ENCODE peak calls at places on chromosomes 12 and 14, in four cellular contexts. One of them, this sample, is unnamed.

GRCh38 chr14:63542231-63542999 is 762 bp downstream of the PPP2R5E start:
- DNase-seq in GM23338: peak; percentile 67
- DNase-seq in cardiac muscle cell: peak; percentile 46
- DNase-seq in CD4-positive, alpha-beta memory T cell: no peak
- DNase-seq in this sample: peak; percentile 74

GRCh38 chr12:94596596-94596995 is 53.8 kb downstream of the TMCC3 start:
- DNase-seq in cardiac muscle cell: no peak
- DNase-seq in CD4-positive, alpha-beta memory T cell: no peak
- DNase-seq in GM23338: no peak
- DNase-seq in this sample: no peak

GRCh38 chr14:77051101-77051500 is 22.6 kb upstream of the IRF2BPL start:
- DNase-seq in cardiac muscle cell: no peak
- DNase-seq in CD4-positive, alpha-beta memory T cell: no peak
- DNase-seq in GM23338: no peak
- DNase-seq in this sample: no peak

GRCh38 chr14:97655169-97655948 is 858.2 kb downstream of the VRK1 start:
- DNase-seq in CD4-positive, alpha-beta memory T cell: no peak
- DNase-seq in cardiac muscle cell: no peak
- DNase-seq in GM23338: peak; percentile 67
- DNase-seq in this sample: no peak

GRCh38 chr12:64824130-64824499 is 332 bp upstream of the TBC1D30 start:
- DNase-seq in CD4-positive, alpha-beta memory T cell: no peak
- DNase-seq in GM23338: peak; percentile 48
- DNase-seq in cardiac muscle cell: no peak
- DNase-seq in this sample: no peak

GRCh38 chr14:71021347-71022014 is 114.2 kb downstream of the PCNX1 start:
- DNase-seq in cardiac muscle cell: no peak
- DNase-seq in GM23338: no peak
- DNase-seq in CD4-positive, alpha-beta memory T cell: no peak
- DNase-seq in this sample: no peak

GRCh38 chr12:67452119-67452805 is 183.1 kb downstream of the CAND1 start:
- DNase-seq in cardiac muscle cell: no peak
- DNase-seq in CD4-positive, alpha-beta memory T cell: no peak
- DNase-seq in GM23338: no peak
- DNase-seq in this sample: no peak

GRCh38 chr12:62562892-62563291 is 96.3 kb downstream of the MON2 start:
- DNase-seq in cardiac muscle cell: no peak
- DNase-seq in GM23338: no peak
- DNase-seq in CD4-positive, alpha-beta memory T cell: no peak
- DNase-seq in this sample: no peak

GRCh38 chr12:92356405-92356804 is 210.8 kb upstream of the BTG1 start:
- DNase-seq in cardiac muscle cell: no peak
- DNase-seq in CD4-positive, alpha-beta memory T cell: no peak
- DNase-seq in GM23338: no peak
- DNase-seq in this sample: no peak

GRCh38 chr12:75990189-75990912 is 41.2 kb downstream of the PHLDA1 start:
- DNase-seq in CD4-positive, alpha-beta memory T cell: no peak
- DNase-seq in GM23338: no peak
- DNase-seq in cardiac muscle cell: no peak
- DNase-seq in this sample: no peak

GRCh38 chr12:85759217-85759616 is 77.0 kb downstream of the RASSF9 start:
- DNase-seq in GM23338: no peak
- DNase-seq in CD4-positive, alpha-beta memory T cell: no peak
- DNase-seq in cardiac muscle cell: no peak
- DNase-seq in this sample: no peak

GRCh38 chr12:108939594-108939993 is 59.7 kb downstream of the DAO start:
- DNase-seq in cardiac muscle cell: peak; percentile 54
- DNase-seq in GM23338: peak; percentile 69
- DNase-seq in CD4-positive, alpha-beta memory T cell: peak; percentile 17
- DNase-seq in this sample: peak; percentile 15

GRCh38 chr12:130700492-130701401 is 15.4 kb downstream of the RIMBP2 start:
- DNase-seq in cardiac muscle cell: no peak
- DNase-seq in GM23338: no peak
- DNase-seq in CD4-positive, alpha-beta memory T cell: no peak
- DNase-seq in this sample: peak; percentile 9

GRCh38 chr14:56587701-56588100 is 8.1 kb downstream of the TMEM260 start:
- DNase-seq in cardiac muscle cell: no peak
- DNase-seq in GM23338: no peak
- DNase-seq in CD4-positive, alpha-beta memory T cell: no peak
- DNase-seq in this sample: no peak

GRCh38 chr12:93960521-93960920 is 187.9 kb upstream of the PLXNC1 start:
- DNase-seq in GM23338: no peak
- DNase-seq in cardiac muscle cell: no peak
- DNase-seq in CD4-positive, alpha-beta memory T cell: no peak
- DNase-seq in this sample: no peak

GRCh38 chr12:80954857-80955520 is 17.3 kb upstream of the LIN7A start:
- DNase-seq in cardiac muscle cell: peak; percentile 22
- DNase-seq in GM23338: peak; percentile 24
- DNase-seq in CD4-positive, alpha-beta memory T cell: no peak
- DNase-seq in this sample: no peak

GRCh38 chr12:91604897-91605296 is 422.3 kb upstream of the DCN start:
- DNase-seq in CD4-positive, alpha-beta memory T cell: no peak
- DNase-seq in cardiac muscle cell: no peak
- DNase-seq in GM23338: no peak
- DNase-seq in this sample: no peak

GRCh38 chr12:779745-780734 is 27.7 kb downstream of the WNK1 start:
- DNase-seq in CD4-positive, alpha-beta memory T cell: no peak
- DNase-seq in GM23338: no peak
- DNase-seq in cardiac muscle cell: peak; percentile 10
- DNase-seq in this sample: no peak

GRCh38 chr14:93303659-93304058 is 29.2 kb downstream of the BTBD7 start:
- DNase-seq in cardiac muscle cell: no peak
- DNase-seq in CD4-positive, alpha-beta memory T cell: no peak
- DNase-seq in GM23338: no peak
- DNase-seq in this sample: peak; percentile 87

GRCh38 chr12:116133609-116134214 is 143.8 kb downstream of the MED13L start:
- DNase-seq in CD4-positive, alpha-beta memory T cell: no peak
- DNase-seq in GM23338: no peak
- DNase-seq in cardiac muscle cell: no peak
- DNase-seq in this sample: no peak

GRCh38 chr14:21668377-21668776 is 5.2 kb downstream of the OR4E1 start:
- DNase-seq in CD4-positive, alpha-beta memory T cell: no peak
- DNase-seq in GM23338: no peak
- DNase-seq in cardiac muscle cell: no peak
- DNase-seq in this sample: no peak

GRCh38 chr12:17640615-17641014 is 449.4 kb downstream of the RERGL start:
- DNase-seq in GM23338: no peak
- DNase-seq in cardiac muscle cell: no peak
- DNase-seq in CD4-positive, alpha-beta memory T cell: no peak
- DNase-seq in this sample: no peak

GRCh38 chr14:91417134-91417982 is at the start of gene CCDC88C:
- DNase-seq in cardiac muscle cell: peak; percentile 61
- DNase-seq in GM23338: peak; percentile 71
- DNase-seq in CD4-positive, alpha-beta memory T cell: peak; percentile 86
- DNase-seq in this sample: peak; percentile 72

GRCh38 chr14:73289729-73290128 is 52.4 kb downstream of the PAPLN start:
- DNase-seq in CD4-positive, alpha-beta memory T cell: no peak
- DNase-seq in cardiac muscle cell: no peak
- DNase-seq in GM23338: peak; percentile 41
- DNase-seq in this sample: no peak

GRCh38 chr14:27958757-27959156 is 807.8 kb upstream of the FOXG1 start:
- DNase-seq in cardiac muscle cell: no peak
- DNase-seq in GM23338: no peak
- DNase-seq in CD4-positive, alpha-beta memory T cell: no peak
- DNase-seq in this sample: no peak

GRCh38 chr14:37340353-37340752 is 142.6 kb downstream of the MIPOL1 start:
- DNase-seq in GM23338: peak; percentile 20
- DNase-seq in cardiac muscle cell: no peak
- DNase-seq in CD4-positive, alpha-beta memory T cell: no peak
- DNase-seq in this sample: no peak

GRCh38 chr14:73381379-73382013 is 76.8 kb downstream of the NUMB start:
- DNase-seq in CD4-positive, alpha-beta memory T cell: no peak
- DNase-seq in cardiac muscle cell: no peak
- DNase-seq in GM23338: no peak
- DNase-seq in this sample: no peak

GRCh38 chr14:73771848-73772705 is 57.9 kb upstream of the PNMA1 start:
- DNase-seq in CD4-positive, alpha-beta memory T cell: peak; percentile 60
- DNase-seq in GM23338: peak; percentile 79
- DNase-seq in cardiac muscle cell: peak; percentile 65
- DNase-seq in this sample: peak; percentile 66

GRCh38 chr12:109761631-109761950 is 48.0 kb downstream of the FAM222A start:
- DNase-seq in CD4-positive, alpha-beta memory T cell: no peak
- DNase-seq in cardiac muscle cell: no peak
- DNase-seq in GM23338: no peak
- DNase-seq in this sample: no peak

GRCh38 chr12:14885718-14886201 is at the start of gene MGP:
- DNase-seq in GM23338: no peak
- DNase-seq in CD4-positive, alpha-beta memory T cell: no peak
- DNase-seq in cardiac muscle cell: no peak
- DNase-seq in this sample: no peak

GRCh38 chr14:50044040-50044651 is 72.2 kb downstream of the VCPKMT start:
- DNase-seq in cardiac muscle cell: no peak
- DNase-seq in CD4-positive, alpha-beta memory T cell: peak; percentile 48
- DNase-seq in GM23338: no peak
- DNase-seq in this sample: no peak
- H3K27ac ChIP-seq in cardiac muscle cell: no peak overlapping the region
- H3K27ac ChIP-seq in CD4-positive, alpha-beta memory T cell: peak overlapping the region; percentile 57
- H3K27ac ChIP-seq in GM23338: no peak overlapping the region
- H3K27ac ChIP-seq in this sample: no peak overlapping the region

GRCh38 chr14:100100032-100100405 is 34.8 kb downstream of the EVL start:
- DNase-seq in CD4-positive, alpha-beta memory T cell: no peak
- DNase-seq in cardiac muscle cell: no peak
- DNase-seq in GM23338: no peak
- DNase-seq in this sample: no peak
- H3K4me3 ChIP-seq in CD4-positive, alpha-beta memory T cell: no peak overlapping the region
- H3K4me3 ChIP-seq in cardiac muscle cell: no peak overlapping the region
- H3K4me3 ChIP-seq in GM23338: no peak overlapping the region
- H3K4me3 ChIP-seq in this sample: no peak overlapping the region

GRCh38 chr14:74964787-74965769 is 9.7 kb upstream of the PGF start:
- DNase-seq in GM23338: no peak
- DNase-seq in CD4-positive, alpha-beta memory T cell: no peak
- DNase-seq in cardiac muscle cell: no peak
- DNase-seq in this sample: no peak
- H3K27ac ChIP-seq in GM23338: no peak overlapping the region
- H3K27ac ChIP-seq in CD4-positive, alpha-beta memory T cell: no peak overlapping the region
- H3K27ac ChIP-seq in cardiac muscle cell: no peak overlapping the region
- H3K27ac ChIP-seq in this sample: no peak overlapping the region

GRCh38 chr14:85762523-85762922 is 232.6 kb downstream of the FLRT2 start:
- DNase-seq in cardiac muscle cell: no peak
- DNase-seq in CD4-positive, alpha-beta memory T cell: no peak
- DNase-seq in GM23338: no peak
- DNase-seq in this sample: no peak

GRCh38 chr14:85764809-85765208 is 234.9 kb downstream of the FLRT2 start:
- DNase-seq in cardiac muscle cell: no peak
- DNase-seq in CD4-positive, alpha-beta memory T cell: no peak
- DNase-seq in GM23338: no peak
- DNase-seq in this sample: no peak

DNA sequence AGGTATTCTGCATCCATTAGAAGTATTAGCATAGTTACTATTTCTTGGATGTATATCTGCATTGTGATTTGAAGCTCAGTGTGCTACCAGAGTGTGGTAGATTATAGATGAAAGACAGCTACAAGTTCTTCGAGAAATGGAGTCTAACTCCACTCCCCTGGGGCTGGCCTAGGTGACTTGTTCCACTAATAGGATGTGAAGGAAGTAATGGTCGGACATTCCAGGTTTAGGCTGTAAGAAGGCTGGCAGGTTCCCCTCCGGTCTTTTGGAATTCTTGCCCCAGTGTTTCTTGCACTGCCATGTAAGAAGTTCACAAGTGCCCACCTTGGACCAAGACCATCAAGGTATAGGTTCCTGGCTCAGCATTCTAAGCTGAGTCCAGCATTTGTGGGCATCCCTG is 236.4 kb downstream of the FLRT2 start:
- DNase-seq in GM23338: no peak
- DNase-seq in cardiac muscle cell: no peak
- DNase-seq in CD4-positive, alpha-beta memory T cell: no peak
- DNase-seq in this sample: no peak
- H3K4me3 ChIP-seq in GM23338: no peak overlapping the region
- H3K4me3 ChIP-seq in cardiac muscle cell: no peak overlapping the region
- H3K4me3 ChIP-seq in CD4-positive, alpha-beta memory T cell: no peak overlapping the region
- H3K4me3 ChIP-seq in this sample: no peak overlapping the region

DNA sequence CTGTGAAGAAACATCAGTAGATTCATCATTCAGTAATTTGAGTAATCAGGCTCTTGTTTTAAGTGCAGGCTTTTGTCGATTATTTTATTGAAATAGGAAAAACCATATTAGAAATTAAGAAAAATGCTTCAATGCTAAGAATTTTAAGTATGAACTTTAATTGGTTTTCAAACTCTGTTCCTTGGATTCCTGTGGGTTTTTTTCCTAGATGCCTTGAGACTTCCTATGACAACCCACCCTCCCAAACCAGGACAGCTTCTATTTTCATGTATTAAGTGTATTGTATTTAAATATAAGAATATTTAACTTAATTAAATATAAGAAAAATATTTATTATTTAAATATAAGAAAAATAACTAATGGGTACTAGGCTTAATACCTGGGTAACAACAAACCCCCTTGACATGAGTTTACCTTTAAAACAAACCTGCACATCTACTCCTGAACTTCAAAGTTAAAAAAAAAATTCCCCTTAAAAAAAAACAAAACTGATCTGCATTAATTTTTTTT is 3.0 kb downstream of the ARHGAP5 start:
- DNase-seq in CD4-positive, alpha-beta memory T cell: no peak
- DNase-seq in GM23338: no peak
- DNase-seq in cardiac muscle cell: no peak
- DNase-seq in this sample: no peak
- H3K27ac ChIP-seq in CD4-positive, alpha-beta memory T cell: no peak overlapping the region
- H3K27ac ChIP-seq in GM23338: no peak overlapping the region
- H3K27ac ChIP-seq in cardiac muscle cell: no peak overlapping the region
- H3K27ac ChIP-seq in this sample: no peak overlapping the region

GRCh38 chr12:21940972-21941521 is at the start of gene ABCC9:
- DNase-seq in GM23338: peak; percentile 63
- DNase-seq in CD4-positive, alpha-beta memory T cell: peak; percentile 4
- DNase-seq in cardiac muscle cell: peak; percentile 60
- DNase-seq in this sample: peak; percentile 62
- H3K4me3 ChIP-seq in GM23338: peak within 1 kb of the TSS; percentile 70
- H3K4me3 ChIP-seq in CD4-positive, alpha-beta memory T cell: no peak within 1 kb of the TSS
- H3K4me3 ChIP-seq in cardiac muscle cell: peak within 1 kb of the TSS; percentile 43
- H3K4me3 ChIP-seq in this sample: peak within 1 kb of the TSS; percentile 61

GRCh38 chr14:30763891-30764290 is 110.5 kb upstream of the COCH start:
- DNase-seq in CD4-positive, alpha-beta memory T cell: no peak
- DNase-seq in cardiac muscle cell: no peak
- DNase-seq in GM23338: no peak
- DNase-seq in this sample: no peak

GRCh38 chr14:30756594-30756993 is 117.8 kb upstream of the COCH start:
- DNase-seq in CD4-positive, alpha-beta memory T cell: no peak
- DNase-seq in cardiac muscle cell: peak; percentile 2
- DNase-seq in GM23338: no peak
- DNase-seq in this sample: no peak

GRCh38 chr14:30757082-30757481 is 117.3 kb upstream of the COCH start:
- DNase-seq in GM23338: no peak
- DNase-seq in cardiac muscle cell: no peak
- DNase-seq in CD4-positive, alpha-beta memory T cell: no peak
- DNase-seq in this sample: no peak

GRCh38 chr14:30754778-30755177 is 119.6 kb upstream of the COCH start:
- DNase-seq in GM23338: no peak
- DNase-seq in CD4-positive, alpha-beta memory T cell: no peak
- DNase-seq in cardiac muscle cell: no peak
- DNase-seq in this sample: no peak

GRCh38 chr14:30759172-30760125 is 114.9 kb upstream of the COCH start:
- DNase-seq in CD4-positive, alpha-beta memory T cell: no peak
- DNase-seq in cardiac muscle cell: no peak
- DNase-seq in GM23338: no peak
- DNase-seq in this sample: no peak
- H3K27ac ChIP-seq in CD4-positive, alpha-beta memory T cell: no peak overlapping the region
- H3K27ac ChIP-seq in cardiac muscle cell: no peak overlapping the region
- H3K27ac ChIP-seq in GM23338: no peak overlapping the region
- H3K27ac ChIP-seq in this sample: no peak overlapping the region

This sample was measured in WERI-Rb-1.